ENCODE peak calls at places on chromosomes 4 and X, in eight cellular contexts. G is GM12891; W is type B pancreatic cell; E is NCI-H146; F is AG09309; U is Jurkat, Clone E6-1; J is T-cell; B is neural progenitor cell. S is an unnamed sample.

GRCh38 chr4:140052050-140052449 is 101.9 kb downstream of the MAML3 start:
- DNase-seq in G (no peak), W (no peak), E (peak; percentile 39), F (no peak), U (no peak), J (no peak), B (peak; percentile 41), S (peak; percentile 18)

GRCh38 chr4:125956281-125956680 is 641.5 kb downstream of the FAT4 start:
- DNase-seq in G (no peak), W (no peak), E (no peak), F (no peak), U (no peak), J (no peak), B (no peak), S (no peak)

GRCh38 chr4:2828758-2829181 is 14.9 kb upstream of the ADD1 start:
- DNase-seq in G (peak; percentile 2), W (no peak), E (no peak), F (no peak), U (no peak), J (no peak), B (no peak), S (no peak)

GRCh38 chrX:65745992-65746391 is 78.5 kb downstream of the MSN start:
- DNase-seq in G (no peak), W (no peak), E (no peak), F (no peak), U (no peak), J (no peak), B (no peak), S (no peak)

GRCh38 chrX:107483976-107484726 is 34.7 kb downstream of the FRMPD3 start:
- DNase-seq in G (no peak), W (no peak), E (no peak), F (no peak), U (no peak), J (no peak), B (peak; percentile 60), S (no peak)

GRCh38 chrX:30612250-30612655 is 34.7 kb upstream of the TASL start:
- DNase-seq in G (no peak), W (no peak), E (no peak), F (no peak), U (no peak), J (no peak), B (no peak), S (no peak)

GRCh38 chr4:145784036-145784435 is 104.1 kb downstream of the C4orf51 start:
- DNase-seq in G (no peak), W (no peak), E (no peak), F (no peak), U (no peak), J (no peak), B (no peak), S (no peak)

GRCh38 chrX:46620505-46620904 is 46.9 kb downstream of the CHST7 start:
- DNase-seq in G (no peak), W (no peak), E (no peak), F (no peak), U (no peak), J (no peak), B (no peak), S (no peak)

GRCh38 chr4:114091546-114091945 is 112.1 kb upstream of the ARSJ start:
- DNase-seq in G (no peak), W (no peak), E (no peak), F (no peak), U (no peak), J (no peak), B (no peak), S (no peak)

GRCh38 chr4:69098470-69098869 is 2.2 kb downstream of the UGT2B7 start:
- DNase-seq in G (no peak), W (no peak), E (no peak), F (no peak), U (no peak), J (no peak), B (no peak), S (no peak)

GRCh38 chr4:93828830-93829530 is 427 bp downstream of the ATOH1 start:
- DNase-seq in G (no peak), W (peak; percentile 71), E (no peak), F (no peak), U (no peak), J (no peak), B (peak; percentile 67), S (peak; percentile 24)

GRCh38 chr4:10283761-10284160 is 167.2 kb upstream of the WDR1 start:
- DNase-seq in G (no peak), W (no peak), E (no peak), F (no peak), U (no peak), J (no peak), B (no peak), S (no peak)

GRCh38 chr4:24244663-24245519 is 339.5 kb downstream of the DHX15 start:
- DNase-seq in G (no peak), W (no peak), E (no peak), F (no peak), U (no peak), J (no peak), B (peak; percentile 34), S (no peak)

GRCh38 chr4:113586072-113586471 is 175.5 kb downstream of the CAMK2D start:
- DNase-seq in G (no peak), W (no peak), E (no peak), F (no peak), U (no peak), J (no peak), B (no peak), S (no peak)

GRCh38 chr4:59553063-59553738 is 1646.9 kb upstream of the ADGRL3 start:
- DNase-seq in G (no peak), W (no peak), E (no peak), F (no peak), U (no peak), J (no peak), B (no peak), S (peak; percentile 18)

S was measured in GM10248.